ENCODE peak calls at places on chromosomes 7 and 10, in seven cellular contexts. N is activated CD8-positive, alpha-beta memory T cell treated with anti-CD3 and anti-CD28 coated beads for 4 hours; I is M059J; K is upper lobe of left lung; Q is GM18507; D is H54; T is cardiac muscle cell. F is an unnamed sample.

GRCh38 chr10:32906595-32906994 is 51.4 kb downstream of the ITGB1 start:
- DNase-seq in N (no peak), I (no peak), K (no peak), Q (no peak), D (no peak), T (no peak), F (no peak)

GRCh38 chr7:84204655-84205054 is 10.1 kb upstream of the SEMA3A start:
- DNase-seq in N (no peak), I (no peak), K (no peak), Q (no peak), D (no peak), T (peak; percentile 63), F (no peak)

GRCh38 chr10:78756604-78757442 is 311.9 kb upstream of the ZMIZ1 start:
- DNase-seq in N (no peak), I (peak; percentile 94), K (no peak), Q (no peak), D (peak; percentile 99), T (peak; percentile 98), F (peak; percentile 86)

GRCh38 chr10:106559442-106559841 is 605.1 kb downstream of the SORCS1 start:
- DNase-seq in N (no peak), I (peak; percentile 80), K (no peak), Q (no peak), D (no peak), T (peak; percentile 29), F (no peak)

GRCh38 chr10:7311256-7312178 is 99.3 kb downstream of the SFMBT2 start:
- DNase-seq in N (no peak), I (peak; percentile 79), K (no peak), Q (no peak), D (peak; percentile 28), T (no peak), F (no peak)

GRCh38 chr7:98467570-98468312 is 66.9 kb upstream of the BAIAP2L1 start:
- DNase-seq in N (no peak), I (no peak), K (no peak), Q (no peak), D (no peak), T (no peak), F (no peak)

GRCh38 chr10:132899751-132900065 is 42.7 kb downstream of the CFAP46 start:
- DNase-seq in N (no peak), I (no peak), K (no peak), Q (no peak), D (no peak), T (no peak), F (no peak)

GRCh38 chr7:51187941-51188340 is 128.7 kb downstream of the COBL start:
- DNase-seq in N (no peak), I (peak; percentile 27), K (peak; percentile 32), Q (no peak), D (no peak), T (no peak), F (no peak)

GRCh38 chr10:63703740-63704345 is 182.6 kb downstream of the REEP3 start:
- DNase-seq in N (no peak), I (no peak), K (no peak), Q (no peak), D (no peak), T (no peak), F (no peak)

GRCh38 chr10:3573498-3573897 is 211.5 kb downstream of the KLF6 start:
- DNase-seq in N (no peak), I (no peak), K (no peak), Q (no peak), D (no peak), T (no peak), F (no peak)

GRCh38 chr10:21797984-21798765 is 205.4 kb downstream of the DNAJC1 start:
- DNase-seq in N (no peak), I (no peak), K (no peak), Q (no peak), D (no peak), T (no peak), F (no peak)

GRCh38 chr10:80769700-80770160 is 232.0 kb downstream of the SH2D4B start:
- DNase-seq in N (no peak), I (no peak), K (no peak), Q (no peak), D (no peak), T (no peak), F (no peak)

GRCh38 chr10:121265320-121265719 is 332.9 kb downstream of the FGFR2 start:
- DNase-seq in N (no peak), I (no peak), K (no peak), Q (no peak), D (no peak), T (no peak), F (no peak)

GRCh38 chr10:18043148-18043547 is 91.4 kb downstream of the SLC39A12 start:
- DNase-seq in N (no peak), I (no peak), K (no peak), Q (no peak), D (no peak), T (no peak), F (no peak)

GRCh38 chr7:108434030-108434429 is 22.2 kb downstream of the NRCAM start:
- DNase-seq in N (no peak), I (no peak), K (no peak), Q (no peak), D (no peak), T (no peak), F (no peak)

GRCh38 chr10:14782691-14783363 is 8.1 kb upstream of the FAM107B start:
- DNase-seq in N (no peak), I (peak; percentile 93), K (no peak), Q (no peak), D (peak; percentile 66), T (peak; percentile 47), F (no peak)

GRCh38 chr10:129339191-129339590 is 127.8 kb upstream of the MGMT start:
- DNase-seq in N (no peak), I (no peak), K (no peak), Q (no peak), D (no peak), T (no peak), F (no peak)